ENCODE peak calls at places on chromosomes 1 and 21, in ten cellular contexts. G is heart right ventricle, J is psoas muscle, H is H9, R is body of pancreas, D is cardiac fibroblast, U is breast epithelium, W is GM23338, Y is fibroblast of the aortic adventitia, P is NB4. I is an unnamed sample.

GRCh38 chr1:103529746-103530145 is 4.2 kb downstream of the RNPC3 start:
- DNase-seq in G (no peak), J (peak; percentile 66), H (no peak), R (peak; percentile 36), D (no peak), U (no peak), W (peak; percentile 26), Y (no peak), P (peak; percentile 2), I (peak; percentile 33)

GRCh38 chr1:204338359-204338758 is 21.4 kb downstream of the PLEKHA6 start:
- DNase-seq in G (no peak), J (no peak), H (no peak), R (no peak), D (peak; percentile 32), U (no peak), W (no peak), Y (no peak), P (no peak), I (no peak)

GRCh38 chr1:101207891-101208290 is 28.9 kb upstream of the S1PR1 start:
- DNase-seq in G (no peak), J (no peak), H (no peak), R (no peak), D (no peak), U (no peak), W (no peak), Y (peak; percentile 52), P (no peak), I (no peak)

GRCh38 chr1:7478797-7479499 is 292.1 kb upstream of the VAMP3 start:
- DNase-seq in G (peak; percentile 72), J (no peak), H (no peak), R (peak; percentile 59), D (peak; percentile 85), U (no peak), W (no peak), Y (peak; percentile 79), P (peak; percentile 4), I (peak; percentile 74)

GRCh38 chr1:36924282-36924791 is 110.0 kb downstream of the GRIK3 start:
- DNase-seq in G (peak; percentile 30), J (no peak), H (peak; percentile 84), R (peak; percentile 51), D (peak; percentile 30), U (peak; percentile 57), W (peak; percentile 94), Y (peak; percentile 19), P (peak; percentile 68), I (no peak)

GRCh38 chr1:67493148-67493547 is 62.9 kb upstream of the SERBP1 start:
- DNase-seq in G (no peak), J (no peak), H (no peak), R (no peak), D (no peak), U (no peak), W (no peak), Y (no peak), P (no peak), I (no peak)

GRCh38 chr1:116832268-116832931 is 77.3 kb upstream of the PTGFRN start:
- DNase-seq in G (no peak), J (no peak), H (no peak), R (no peak), D (no peak), U (no peak), W (peak; percentile 76), Y (no peak), P (no peak), I (no peak)

GRCh38 chr1:20896824-20897223 is 109.7 kb upstream of the HP1BP3 start:
- DNase-seq in G (no peak), J (no peak), H (no peak), R (no peak), D (peak; percentile 87), U (no peak), W (no peak), Y (peak; percentile 61), P (no peak), I (peak; percentile 11)

GRCh38 chr1:197778326-197778922 is 3.1 kb upstream of the DENND1B start:
- DNase-seq in G (no peak), J (no peak), H (no peak), R (no peak), D (no peak), U (no peak), W (no peak), Y (no peak), P (no peak), I (no peak)

GRCh38 chr1:197773856-197774255 is 1.4 kb downstream of the DENND1B start:
- DNase-seq in G (no peak), J (no peak), H (no peak), R (no peak), D (no peak), U (no peak), W (no peak), Y (peak; percentile 20), P (peak; percentile 27), I (no peak)

GRCh38 chr1:197774691-197775281 is 494 bp downstream of the DENND1B start:
- DNase-seq in G (peak; percentile 64), J (peak; percentile 78), H (peak; percentile 42), R (peak; percentile 51), D (peak; percentile 55), U (peak; percentile 52), W (peak; percentile 60), Y (peak; percentile 42), P (peak; percentile 78), I (peak; percentile 29)

GRCh38 chr1:197776348-197777082 is 1.2 kb upstream of the DENND1B start:
- DNase-seq in G (no peak), J (no peak), H (no peak), R (no peak), D (peak; percentile 33), U (no peak), W (no peak), Y (peak; percentile 79), P (peak; percentile 78), I (peak; percentile 89)

GRCh38 chr1:197775282-197776262 is at the start of gene DENND1B:
- DNase-seq in G (peak; percentile 77), J (peak; percentile 83), H (peak; percentile 84), R (peak; percentile 83), D (peak; percentile 51), U (peak; percentile 85), W (peak; percentile 89), Y (peak; percentile 43), P (peak; percentile 95), I (peak; percentile 21)
- TF ChIP-seq CTCF in G (no peak), J (peak; percentile 16), H (peak; percentile 47), R (peak; percentile 32), D (no peak), U (no peak), W (no peak), Y (no peak), P (no peak), I (no peak)

DNA sequence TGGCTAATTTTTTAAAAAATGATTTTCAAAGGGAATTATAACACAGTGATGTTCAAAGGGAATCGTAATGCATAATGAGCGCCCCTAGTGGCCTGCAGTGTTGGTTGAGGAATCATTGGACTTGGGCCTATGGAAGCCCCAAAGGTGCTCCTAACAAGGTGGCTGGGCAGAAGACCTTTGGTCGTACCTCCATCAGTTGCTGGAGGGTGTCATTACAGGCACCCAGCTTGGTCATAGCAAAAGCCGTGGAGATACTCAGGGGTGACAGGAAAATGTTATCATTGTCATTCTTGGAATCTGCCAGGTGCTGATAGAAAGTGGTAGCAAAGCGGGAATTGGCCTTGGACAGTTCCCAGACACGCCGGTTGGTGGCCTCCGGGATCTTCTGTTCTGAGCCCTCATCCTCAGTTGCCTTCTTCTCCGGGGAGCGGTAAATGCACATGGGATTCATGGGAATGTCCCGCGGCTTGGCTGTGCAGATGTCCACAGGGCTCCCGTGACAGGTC is 2.7 kb downstream of the SERPINC1 start:
- DNase-seq in G (no peak), J (no peak), H (peak; percentile 41), R (peak; percentile 31), D (peak; percentile 21), U (no peak), W (peak; percentile 81), Y (no peak), P (peak; percentile 46), I (peak; percentile 9)
- TF ChIP-seq CTCF in G (peak; percentile 57), J (no peak), H (peak; percentile 89), R (peak; percentile 40), D (peak; percentile 65), U (no peak), W (peak; percentile 96), Y (peak; percentile 53), P (peak; percentile 60), I (peak; percentile 84)

GRCh38 chr21:41406340-41406739 is 19.7 kb upstream of the MX1 start:
- DNase-seq in G (no peak), J (no peak), H (peak; percentile 3), R (no peak), D (no peak), U (no peak), W (no peak), Y (no peak), P (peak; percentile 55), I (no peak)

GRCh38 chr21:41410361-41410760 is 15.7 kb upstream of the MX1 start:
- DNase-seq in G (no peak), J (no peak), H (no peak), R (no peak), D (no peak), U (no peak), W (no peak), Y (no peak), P (no peak), I (no peak)

GRCh38 chr21:41410767-41411448 is 15.1 kb upstream of the MX1 start:
- DNase-seq in G (no peak), J (no peak), H (no peak), R (no peak), D (no peak), U (no peak), W (no peak), Y (no peak), P (no peak), I (no peak)

GRCh38 chr21:41407541-41408460 is 18.2 kb upstream of the MX1 start:
- DNase-seq in G (no peak), J (no peak), H (peak; percentile 9), R (no peak), D (no peak), U (no peak), W (no peak), Y (no peak), P (no peak), I (no peak)

GRCh38 chr21:41411449-41412089 is 14.5 kb upstream of the MX1 start:
- DNase-seq in G (peak; percentile 43), J (no peak), H (no peak), R (peak; percentile 58), D (peak; percentile 14), U (no peak), W (peak; percentile 55), Y (no peak), P (peak; percentile 31), I (no peak)
- TF ChIP-seq CTCF in G (no peak), J (peak; percentile 11), H (peak; percentile 57), R (peak; percentile 36), D (no peak), U (no peak), W (peak; percentile 42), Y (no peak), P (peak; percentile 21), I (no peak)

DNA sequence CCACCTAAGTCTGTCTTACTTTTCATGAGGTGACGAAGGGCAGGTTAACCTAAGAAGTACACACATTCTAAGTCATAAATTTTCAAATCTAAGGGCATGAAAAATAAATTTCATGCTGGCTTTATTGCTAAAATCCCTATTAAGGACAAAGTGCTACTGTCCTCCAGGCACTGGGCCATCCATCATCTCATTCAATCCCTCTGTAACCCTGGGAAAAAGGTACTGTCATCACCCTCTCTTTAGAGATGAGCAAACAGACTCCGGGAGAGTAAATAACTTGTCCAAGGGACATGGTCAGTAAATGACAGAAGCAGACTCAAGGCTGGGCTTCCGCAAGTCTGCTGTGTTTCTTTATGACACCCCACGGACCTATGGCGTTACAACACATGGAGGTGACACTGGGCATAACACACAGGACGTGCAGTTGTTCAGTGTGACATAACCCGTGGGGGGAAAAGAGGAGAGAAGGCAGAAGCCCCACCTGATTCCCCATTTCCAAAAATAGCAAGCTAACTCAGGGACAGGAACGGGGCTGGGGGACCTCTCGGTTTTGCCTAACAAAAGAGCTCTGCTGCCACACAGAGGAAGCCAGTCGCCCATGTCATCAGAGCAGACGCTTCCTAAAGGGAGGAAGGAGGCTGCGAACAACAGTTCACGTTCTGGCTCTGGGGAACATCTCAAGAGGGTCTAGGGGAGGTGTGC is 12.5 kb upstream of the SRM start:
- DNase-seq in G (no peak), J (peak; percentile 8), H (no peak), R (peak; percentile 43), D (no peak), U (peak; percentile 25), W (peak; percentile 31), Y (no peak), P (no peak), I (no peak)
- TF ChIP-seq CTCF in G (no peak), J (peak; percentile 16), H (no peak), R (peak; percentile 48), D (no peak), U (no peak), W (no peak), Y (no peak), P (no peak), I (no peak)

I was measured in HFFc6.